ENCODE peak calls at places on chromosomes 6 and 20, in ten cellular contexts. One of them, this sample, is unnamed.

GRCh38 chr6:25054469-25054868 is 118.7 kb upstream of the RIPOR2 start:
- DNase-seq in uterus: no peak
- DNase-seq in prostate gland: no peak
- DNase-seq in ovary: no peak
- DNase-seq in tibial nerve: no peak
- DNase-seq in A549: no peak
- DNase-seq in esophagus squamous epithelium: no peak
- DNase-seq in body of pancreas: no peak
- DNase-seq in heart left ventricle: no peak
- DNase-seq in transverse colon: no peak
- DNase-seq in this sample: peak

GRCh38 chr20:1893721-1894470 is 1.3 kb upstream of the SIRPA start:
- DNase-seq in tibial nerve: peak
- DNase-seq in esophagus squamous epithelium: no peak
- DNase-seq in transverse colon: no peak
- DNase-seq in prostate gland: no peak
- DNase-seq in A549: no peak
- DNase-seq in body of pancreas: no peak
- DNase-seq in heart left ventricle: no peak
- DNase-seq in uterus: peak
- DNase-seq in ovary: peak
- DNase-seq in this sample: no peak

GRCh38 chr20:39289316-39289715 is 327.2 kb downstream of the DHX35 start:
- DNase-seq in A549: no peak
- DNase-seq in body of pancreas: no peak
- DNase-seq in esophagus squamous epithelium: no peak
- DNase-seq in uterus: no peak
- DNase-seq in transverse colon: no peak
- DNase-seq in tibial nerve: no peak
- DNase-seq in ovary: no peak
- DNase-seq in heart left ventricle: no peak
- DNase-seq in prostate gland: no peak
- DNase-seq in this sample: no peak

GRCh38 chr6:63478751-63479150 is 93.5 kb upstream of the LOC128125822 start:
- DNase-seq in A549: no peak
- DNase-seq in transverse colon: no peak
- DNase-seq in heart left ventricle: no peak
- DNase-seq in ovary: no peak
- DNase-seq in esophagus squamous epithelium: no peak
- DNase-seq in uterus: no peak
- DNase-seq in body of pancreas: no peak
- DNase-seq in prostate gland: no peak
- DNase-seq in tibial nerve: no peak
- DNase-seq in this sample: no peak

GRCh38 chr6:38352636-38353035 is 287.1 kb downstream of the BTBD9 start:
- DNase-seq in heart left ventricle: no peak
- DNase-seq in transverse colon: no peak
- DNase-seq in body of pancreas: no peak
- DNase-seq in esophagus squamous epithelium: no peak
- DNase-seq in uterus: no peak
- DNase-seq in tibial nerve: no peak
- DNase-seq in prostate gland: no peak
- DNase-seq in ovary: no peak
- DNase-seq in A549: no peak
- DNase-seq in this sample: no peak

GRCh38 chr6:128463942-128464341 is 56.5 kb downstream of the PTPRK start:
- DNase-seq in heart left ventricle: no peak
- DNase-seq in ovary: no peak
- DNase-seq in uterus: no peak
- DNase-seq in A549: no peak
- DNase-seq in body of pancreas: no peak
- DNase-seq in esophagus squamous epithelium: no peak
- DNase-seq in transverse colon: no peak
- DNase-seq in prostate gland: no peak
- DNase-seq in tibial nerve: no peak
- DNase-seq in this sample: no peak

GRCh38 chr6:167403427-167403826 is 78.5 kb downstream of the TTLL2 start:
- DNase-seq in transverse colon: no peak
- DNase-seq in uterus: no peak
- DNase-seq in A549: no peak
- DNase-seq in esophagus squamous epithelium: no peak
- DNase-seq in body of pancreas: no peak
- DNase-seq in prostate gland: no peak
- DNase-seq in heart left ventricle: no peak
- DNase-seq in ovary: no peak
- DNase-seq in tibial nerve: no peak
- DNase-seq in this sample: no peak

GRCh38 chr6:452301-453067 is 60.9 kb downstream of the IRF4 start:
- DNase-seq in A549: no peak
- DNase-seq in body of pancreas: no peak
- DNase-seq in ovary: no peak
- DNase-seq in esophagus squamous epithelium: no peak
- DNase-seq in tibial nerve: peak
- DNase-seq in uterus: no peak
- DNase-seq in prostate gland: no peak
- DNase-seq in transverse colon: no peak
- DNase-seq in heart left ventricle: no peak
- DNase-seq in this sample: no peak

GRCh38 chr6:89140347-89141159 is 5.3 kb upstream of the PM20D2 start:
- DNase-seq in tibial nerve: no peak
- DNase-seq in heart left ventricle: no peak
- DNase-seq in transverse colon: no peak
- DNase-seq in esophagus squamous epithelium: no peak
- DNase-seq in prostate gland: no peak
- DNase-seq in ovary: no peak
- DNase-seq in uterus: no peak
- DNase-seq in A549: no peak
- DNase-seq in body of pancreas: peak
- DNase-seq in this sample: no peak

GRCh38 chr6:151747890-151748289 is 59.6 kb upstream of the ESR1 start:
- DNase-seq in ovary: no peak
- DNase-seq in A549: no peak
- DNase-seq in body of pancreas: no peak
- DNase-seq in prostate gland: no peak
- DNase-seq in uterus: no peak
- DNase-seq in esophagus squamous epithelium: no peak
- DNase-seq in tibial nerve: no peak
- DNase-seq in transverse colon: no peak
- DNase-seq in heart left ventricle: no peak
- DNase-seq in this sample: no peak

GRCh38 chr6:105164418-105164817 is 15.4 kb downstream of the POPDC3 start:
- DNase-seq in ovary: no peak
- DNase-seq in heart left ventricle: no peak
- DNase-seq in tibial nerve: no peak
- DNase-seq in body of pancreas: no peak
- DNase-seq in A549: no peak
- DNase-seq in transverse colon: no peak
- DNase-seq in esophagus squamous epithelium: no peak
- DNase-seq in prostate gland: no peak
- DNase-seq in uterus: no peak
- DNase-seq in this sample: no peak

GRCh38 chr6:169799474-169799926 is 48.1 kb downstream of the ERMARD start:
- DNase-seq in heart left ventricle: no peak
- DNase-seq in uterus: no peak
- DNase-seq in prostate gland: peak
- DNase-seq in body of pancreas: no peak
- DNase-seq in esophagus squamous epithelium: no peak
- DNase-seq in tibial nerve: no peak
- DNase-seq in A549: no peak
- DNase-seq in transverse colon: no peak
- DNase-seq in ovary: no peak
- DNase-seq in this sample: no peak

GRCh38 chr6:32576261-32576660 is 13.4 kb downstream of the HLA-DRB1 start:
- DNase-seq in body of pancreas: no peak
- DNase-seq in esophagus squamous epithelium: no peak
- DNase-seq in tibial nerve: no peak
- DNase-seq in transverse colon: no peak
- DNase-seq in ovary: no peak
- DNase-seq in A549: no peak
- DNase-seq in uterus: no peak
- DNase-seq in prostate gland: no peak
- DNase-seq in heart left ventricle: no peak
- DNase-seq in this sample: no peak
- TF ChIP-seq POLR2A in body of pancreas: no peak
- TF ChIP-seq POLR2A in esophagus squamous epithelium: no peak
- TF ChIP-seq POLR2A in tibial nerve: no peak
- TF ChIP-seq POLR2A in transverse colon: no peak
- TF ChIP-seq POLR2A in ovary: no peak
- TF ChIP-seq POLR2A in A549: no peak
- TF ChIP-seq POLR2A in uterus: no peak
- TF ChIP-seq POLR2A in prostate gland: no peak
- TF ChIP-seq POLR2A in heart left ventricle: no peak
- TF ChIP-seq POLR2A in this sample: no peak

DNA sequence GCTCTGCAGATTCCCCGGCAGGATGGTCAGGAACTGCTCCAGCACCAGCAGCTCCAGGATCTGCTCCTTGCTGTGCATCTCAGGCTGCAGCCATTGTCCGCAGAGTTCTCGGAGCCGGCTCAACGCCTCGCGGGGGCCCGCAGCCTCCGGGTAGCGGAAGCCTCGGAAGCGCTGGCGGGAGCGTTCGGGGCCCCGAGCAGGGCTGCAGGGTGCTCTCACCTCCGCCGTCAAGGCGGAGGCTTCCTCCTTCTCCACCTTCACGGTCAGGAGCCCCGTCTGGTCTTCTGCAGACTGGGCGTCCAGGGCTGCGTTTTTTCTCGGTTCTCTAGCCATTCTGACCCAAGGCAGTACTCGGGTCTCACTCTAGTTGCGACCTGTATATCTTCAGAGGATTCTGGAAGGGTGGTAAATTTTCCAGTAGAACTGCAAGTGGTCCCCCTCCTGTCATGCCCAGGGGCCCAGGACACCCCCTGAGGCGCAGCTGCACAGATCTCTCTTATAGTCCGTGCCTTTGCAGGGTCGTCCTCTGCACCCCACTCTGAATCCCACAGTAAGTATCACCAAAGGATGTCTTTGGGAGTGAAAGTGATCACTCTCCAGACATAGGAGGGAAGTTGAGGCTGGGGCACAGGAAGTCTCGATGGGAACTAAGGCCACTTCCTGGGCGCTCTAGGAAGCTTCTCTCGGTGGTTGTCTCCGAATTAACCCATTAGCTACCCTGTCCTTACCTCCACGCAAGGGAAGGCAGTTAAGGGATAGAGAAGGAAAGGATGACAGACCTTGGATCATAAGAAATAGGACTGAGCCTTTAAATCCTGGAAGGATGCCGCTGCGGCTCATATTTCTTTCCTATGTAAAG is at the start of gene ZKSCAN4:
- DNase-seq in transverse colon: peak
- DNase-seq in uterus: peak
- DNase-seq in esophagus squamous epithelium: no peak
- DNase-seq in tibial nerve: peak
- DNase-seq in heart left ventricle: peak
- DNase-seq in prostate gland: peak
- DNase-seq in ovary: peak
- DNase-seq in body of pancreas: peak
- DNase-seq in A549: peak
- DNase-seq in this sample: peak
- TF ChIP-seq POLR2A in transverse colon: no peak
- TF ChIP-seq POLR2A in uterus: no peak
- TF ChIP-seq POLR2A in esophagus squamous epithelium: no peak
- TF ChIP-seq POLR2A in tibial nerve: no peak
- TF ChIP-seq POLR2A in heart left ventricle: no peak
- TF ChIP-seq POLR2A in prostate gland: no peak
- TF ChIP-seq POLR2A in ovary: no peak
- TF ChIP-seq POLR2A in body of pancreas: no peak
- TF ChIP-seq POLR2A in A549: no peak
- TF ChIP-seq POLR2A in this sample: peak

DNA sequence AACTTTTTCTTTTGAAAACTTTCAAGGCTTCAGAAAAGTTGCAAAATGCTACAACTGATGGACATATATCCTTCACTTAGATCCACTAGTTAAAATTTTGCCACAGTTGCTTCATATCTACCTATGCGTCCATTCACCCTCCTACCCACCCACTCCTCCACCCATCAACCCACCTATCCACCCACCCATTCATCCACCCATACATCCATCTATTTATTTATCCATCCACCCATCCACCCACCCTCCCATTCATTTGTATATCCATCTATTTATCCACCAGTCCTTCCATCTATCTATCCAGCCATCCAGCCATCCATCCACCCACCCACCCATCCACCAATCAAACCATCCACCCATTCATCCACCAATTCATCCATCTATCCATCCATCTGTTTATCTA is 13.6 kb downstream of the BPIFB4 start:
- DNase-seq in uterus: no peak
- DNase-seq in body of pancreas: no peak
- DNase-seq in tibial nerve: no peak
- DNase-seq in prostate gland: no peak
- DNase-seq in A549: no peak
- DNase-seq in ovary: no peak
- DNase-seq in transverse colon: no peak
- DNase-seq in esophagus squamous epithelium: no peak
- DNase-seq in heart left ventricle: no peak
- DNase-seq in this sample: no peak
- TF ChIP-seq POLR2A in uterus: no peak
- TF ChIP-seq POLR2A in body of pancreas: no peak
- TF ChIP-seq POLR2A in tibial nerve: no peak
- TF ChIP-seq POLR2A in prostate gland: no peak
- TF ChIP-seq POLR2A in A549: no peak
- TF ChIP-seq POLR2A in ovary: no peak
- TF ChIP-seq POLR2A in transverse colon: no peak
- TF ChIP-seq POLR2A in esophagus squamous epithelium: no peak
- TF ChIP-seq POLR2A in heart left ventricle: no peak
- TF ChIP-seq POLR2A in this sample: no peak

GRCh38 chr6:20212392-20213111 is at the start of gene MBOAT1:
- DNase-seq in prostate gland: peak
- DNase-seq in esophagus squamous epithelium: peak
- DNase-seq in transverse colon: peak
- DNase-seq in heart left ventricle: peak
- DNase-seq in ovary: peak
- DNase-seq in A549: peak
- DNase-seq in uterus: peak
- DNase-seq in body of pancreas: peak
- DNase-seq in tibial nerve: peak
- DNase-seq in this sample: peak
- TF ChIP-seq POLR2A in prostate gland: peak
- TF ChIP-seq POLR2A in esophagus squamous epithelium: peak
- TF ChIP-seq POLR2A in transverse colon: peak
- TF ChIP-seq POLR2A in heart left ventricle: no peak
- TF ChIP-seq POLR2A in ovary: peak
- TF ChIP-seq POLR2A in A549: peak
- TF ChIP-seq POLR2A in uterus: peak
- TF ChIP-seq POLR2A in body of pancreas: peak
- TF ChIP-seq POLR2A in tibial nerve: peak
- TF ChIP-seq POLR2A in this sample: peak

This sample was measured in H54.